ENCODE peak calls at places on chromosomes 3 and 15, in seven cellular contexts. Y is neural crest cell; W is activated T-cell treated with anti-CD3 and anti-CD28 coated beads, Interleukin-2, amount 50 U/mL, for 24 hours; O is lower lobe of right lung; R is effector memory CD8-positive, alpha-beta T cell; G is HT1080; J is NCI-H2029 treated with DMSO at 0.1 percent for 48 hours. M is an unnamed sample.

GRCh38 chr15:48447657-48448056 is 116.4 kb downstream of the DUT start:
- DNase-seq in Y (no peak), G (peak), J (no peak), W (no peak), R (no peak), O (no peak), M (peak)

GRCh38 chr3:53040361-53040820 is 5.5 kb downstream of the SFMBT1 start:
- DNase-seq in W (no peak), Y (no peak), J (no peak), R (no peak), G (peak), O (no peak), M (peak)

GRCh38 chr3:159234306-159234705 is 432.5 kb downstream of the MFSD1 start:
- DNase-seq in O (no peak), G (peak), W (no peak), R (no peak), Y (no peak), J (no peak), M (peak)

GRCh38 chr15:85397151-85397550 is 16.7 kb downstream of the AKAP13 start:
- DNase-seq in O (no peak), G (no peak), J (no peak), R (no peak), W (no peak), Y (no peak), M (peak)

GRCh38 chr3:97037294-97037943 is 223.0 kb downstream of the EPHA6 start:
- DNase-seq in G (peak), O (no peak), Y (no peak), W (no peak), R (no peak), J (peak), M (peak)

GRCh38 chr3:147384210-147385058 is 21.9 kb downstream of the ZIC4 start:
- DNase-seq in R (no peak), W (no peak), Y (no peak), J (no peak), G (no peak), O (no peak), M (no peak)

GRCh38 chr15:52144656-52145055 is 32.1 kb upstream of the BCL2L10 start:
- DNase-seq in W (no peak), J (no peak), Y (no peak), R (no peak), G (peak), O (no peak), M (peak)

GRCh38 chr3:46089237-46090011 is 62.1 kb upstream of the XCR1 start:
- DNase-seq in Y (no peak), J (no peak), R (no peak), O (peak), G (peak), W (no peak), M (peak)

GRCh38 chr15:61195116-61196002 is 33.7 kb downstream of the RORA start:
- DNase-seq in W (no peak), G (peak), O (no peak), R (no peak), J (no peak), Y (peak), M (peak)

GRCh38 chr15:25478313-25478712 is 39.5 kb upstream of the UBE3A start:
- DNase-seq in J (no peak), G (no peak), Y (no peak), R (no peak), W (no peak), O (no peak), M (no peak)